ENCODE peak calls at places on chromosomes 5 and 9, in eight cellular contexts. M is heart right ventricle, O is transverse colon, L is AG04450, K is IMR-90, H is aorta, Y is tibial artery, W is mesenchymal stem cell. J is an unnamed sample. For H3K27me3, the result is how much of the 10 kb centered on the place peaks cover.

GRCh38 chr9:128713941-128714573 is 9.9 kb downstream of the ZDHHC12 start:
- DNase-seq in K (no peak), Y (peak), M (no peak), H (peak), O (no peak), W (no peak), L (no peak), J (no peak)

GRCh38 chr5:92378961-92379611 is 996.0 kb upstream of the ARRDC3 start:
- DNase-seq in K (peak), O (no peak), W (peak), H (peak), Y (no peak), M (no peak), L (no peak), J (no peak)

GRCh38 chr5:56900858-56901578 is 8.4 kb upstream of the SETD9 start:
- DNase-seq in K (peak), O (no peak), H (no peak), L (no peak), Y (no peak), M (peak), W (peak), J (no peak)

GRCh38 chr5:43309122-43309521 is 4.1 kb downstream of the HMGCS1 start:
- DNase-seq in L (no peak), H (no peak), Y (no peak), M (no peak), W (no peak), O (no peak), K (no peak), J (no peak)

GRCh38 chr5:121378559-121379359 is 472.9 kb upstream of the FTMT start:
- DNase-seq in H (peak), K (no peak), O (no peak), Y (no peak), W (no peak), L (no peak), M (no peak), J (no peak)

GRCh38 chr5:136810198-136810823 is 445.0 kb upstream of the TRPC7 start:
- DNase-seq in Y (no peak), K (peak), M (peak), W (peak), O (no peak), H (no peak), L (peak), J (no peak)

GRCh38 chr5:14306415-14306814 is 163.3 kb downstream of the TRIO start:
- DNase-seq in W (no peak), K (no peak), M (no peak), Y (no peak), H (no peak), O (no peak), L (no peak), J (no peak)

GRCh38 chr9:19286634-19287188 is 56.2 kb downstream of the DENND4C start:
- DNase-seq in M (no peak), K (peak), L (no peak), H (no peak), O (peak), Y (no peak), W (no peak), J (no peak)

GRCh38 chr5:34721359-34721758 is 65.2 kb downstream of the RAI14 start:
- DNase-seq in O (no peak), Y (no peak), K (peak), M (no peak), H (no peak), W (no peak), L (no peak), J (no peak)

GRCh38 chr5:147854331-147854730 is 22.9 kb upstream of the SPINK1 start:
- DNase-seq in W (no peak), M (no peak), K (no peak), Y (no peak), O (no peak), H (no peak), L (no peak), J (no peak)

GRCh38 chr5:149959406-149960236 is 937 bp upstream of the SLC26A2 start:
- DNase-seq in Y (no peak), L (no peak), K (peak), H (no peak), O (no peak), W (peak), M (no peak), J (no peak)

GRCh38 chr5:137921931-137922330 is 32.7 kb downstream of the PKD2L2 start:
- DNase-seq in K (peak), W (peak), M (no peak), L (no peak), H (no peak), Y (no peak), O (no peak), J (no peak)

GRCh38 chr9:126093771-126094170 is 232.9 kb upstream of the MVB12B start:
- DNase-seq in W (no peak), M (no peak), Y (no peak), K (no peak), O (no peak), L (no peak), H (no peak), J (no peak)

GRCh38 chr5:32543291-32543690 is 42.1 kb upstream of the SUB1 start:
- DNase-seq in H (no peak), O (no peak), L (no peak), M (no peak), Y (no peak), W (no peak), K (no peak), J (no peak)

GRCh38 chr9:135049460-135049859 is 38.0 kb upstream of the OLFM1 start:
- DNase-seq in H (peak), L (no peak), M (no peak), K (no peak), O (no peak), Y (peak), W (no peak), J (no peak)
- H3K27me3 ChIP-seq in H (under half), L (under half), M (under half), K (under half), O (under half), Y (under half), W (under half), J (under half)

GRCh38 chr9:13943176-13943575 is 370.8 kb downstream of the NFIB start:
- DNase-seq in K (no peak), H (no peak), M (no peak), L (no peak), O (no peak), W (no peak), Y (no peak), J (no peak)
- H3K27me3 ChIP-seq in K (under half), H (under half), M (under half), L (under half), O (under half), W (under half), Y (under half), J (under half)

GRCh38 chr5:757931-758697 is 26.4 kb downstream of the ZDHHC11B start:
- DNase-seq in W (peak), Y (no peak), M (peak), H (peak), L (no peak), K (no peak), O (peak), J (peak)

GRCh38 chr5:756171-756570 is 28.4 kb downstream of the ZDHHC11B start:
- DNase-seq in K (no peak), L (no peak), Y (peak), H (peak), O (no peak), W (no peak), M (no peak), J (peak)

GRCh38 chr5:758698-759053 is 25.9 kb downstream of the ZDHHC11B start:
- DNase-seq in K (no peak), L (no peak), M (no peak), W (no peak), O (no peak), H (peak), Y (no peak), J (no peak)

GRCh38 chr5:757346-757930 is 27.1 kb downstream of the ZDHHC11B start:
- DNase-seq in O (peak), L (no peak), W (no peak), M (no peak), K (no peak), H (peak), Y (peak), J (peak)

DNA sequence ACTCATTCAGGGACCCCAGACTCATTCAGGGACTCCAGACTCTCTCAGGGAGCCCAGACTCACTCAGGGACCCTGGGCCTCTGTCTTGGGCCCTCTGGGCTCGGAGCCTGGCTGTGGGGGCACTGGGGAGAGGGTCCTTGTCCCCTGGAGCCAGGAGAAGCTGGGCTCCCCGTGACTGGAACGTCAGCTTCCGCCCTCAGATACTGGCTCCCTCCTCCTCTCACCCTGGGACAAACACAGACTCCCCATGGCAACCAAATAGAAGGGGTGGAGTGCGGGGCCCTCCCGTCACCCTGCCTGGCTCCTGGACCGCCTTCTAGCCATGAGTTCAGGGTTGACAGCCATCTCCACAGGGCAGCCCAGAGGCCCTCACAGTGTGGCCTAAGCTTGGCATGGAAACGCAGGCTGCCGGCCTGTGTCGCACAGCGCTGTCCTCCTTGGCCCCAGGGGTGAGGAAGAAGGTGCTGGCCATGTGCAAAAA is 27.6 kb downstream of the ZDHHC11B start:
- DNase-seq in O (peak), M (peak), Y (no peak), K (no peak), H (peak), L (no peak), W (peak), J (peak)
- H3K27me3 ChIP-seq in O (under half), M (under half), Y (under half), K (under half), H (under half), L (under half), W (under half), J (under half)

GRCh38 chr9:129733632-129733953 is 19.2 kb downstream of the PTGES start:
- DNase-seq in W (no peak), Y (no peak), L (no peak), K (no peak), H (no peak), O (no peak), M (no peak), J (no peak)

GRCh38 chr9:129736334-129736733 is 16.5 kb downstream of the PTGES start:
- DNase-seq in W (no peak), K (no peak), L (no peak), H (no peak), Y (no peak), O (no peak), M (no peak), J (no peak)

GRCh38 chr9:129737479-129738269 is 15.2 kb downstream of the PTGES start:
- DNase-seq in M (peak), Y (peak), H (peak), O (peak), L (no peak), K (peak), W (peak), J (peak)

GRCh38 chr9:129732946-129733631 is 19.8 kb downstream of the PTGES start:
- DNase-seq in L (no peak), Y (no peak), H (no peak), W (no peak), O (no peak), K (no peak), M (no peak), J (no peak)

GRCh38 chr9:129735546-129735945 is 17.3 kb downstream of the PTGES start:
- DNase-seq in L (no peak), W (no peak), M (no peak), O (no peak), K (no peak), Y (no peak), H (no peak), J (no peak)
- H3K27me3 ChIP-seq in L (under half), W (under half), M (under half), O (under half), K (under half), Y (under half), H (under half), J (under half)

DNA sequence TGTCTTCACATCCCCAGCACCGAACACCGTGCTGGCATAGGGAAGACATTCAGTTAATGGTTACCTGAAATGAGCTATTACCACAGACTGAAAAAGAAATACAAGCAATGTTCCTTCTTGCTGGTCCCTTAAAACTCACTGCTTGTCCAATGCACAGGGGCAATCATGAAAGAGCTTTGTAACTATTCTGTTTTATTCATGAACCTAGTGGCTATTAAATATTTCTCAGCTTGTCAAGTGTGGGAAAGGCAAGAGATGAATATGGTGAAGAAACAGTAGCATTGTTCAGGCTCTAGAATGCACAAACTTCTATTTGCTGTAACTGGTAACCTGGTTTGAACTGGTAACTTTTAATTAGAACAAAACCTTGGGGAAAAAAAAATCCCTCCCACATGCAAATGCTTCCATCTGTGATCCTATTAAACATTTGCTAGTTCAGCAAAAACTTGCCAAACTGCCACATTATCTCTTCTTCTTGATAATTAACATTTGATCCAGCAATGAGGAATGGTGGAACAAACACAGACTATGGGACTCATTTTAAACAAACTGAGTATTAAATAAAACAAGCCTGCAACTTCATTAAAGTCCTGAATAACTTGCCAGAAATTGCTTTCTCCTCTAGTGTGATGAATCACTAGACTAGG is 36.2 kb downstream of the YIPF5 start:
- DNase-seq in W (no peak), L (no peak), K (no peak), M (no peak), H (no peak), Y (no peak), O (no peak), J (no peak)
- H3K27me3 ChIP-seq in W (under half), L (under half), K (under half), M (under half), H (under half), Y (under half), O (under half), J (under half)

J was measured in lung.